ENCODE peak calls at places on chromosomes 7 and 10, in seven cellular contexts. I is OCI-LY7, B is HT1080, E is anterior cingulate cortex, C is fibroblast of pulmonary artery, V is NB4, M is AG09319. H is an unnamed sample.

GRCh38 chr7:75943864-75944263 is 28.9 kb downstream of the POR start:
- DNase-seq in I (no peak), B (peak; percentile 90), E (no peak), C (peak; percentile 28), V (no peak), M (no peak), H (no peak)

GRCh38 chr10:58740620-58741369 is 228.1 kb downstream of the BICC1 start:
- DNase-seq in I (no peak), B (no peak), E (no peak), C (no peak), V (no peak), M (no peak), H (no peak)

GRCh38 chr7:140402178-140402835 is 1.6 kb upstream of the RAB19 start:
- DNase-seq in I (no peak), B (peak; percentile 56), E (no peak), C (peak; percentile 71), V (peak; percentile 55), M (no peak), H (peak; percentile 31)

GRCh38 chr10:48231699-48232315 is 42.7 kb downstream of the FRMPD2 start:
- DNase-seq in I (no peak), B (peak; percentile 39), E (no peak), C (no peak), V (no peak), M (no peak), H (no peak)

GRCh38 chr10:7408494-7409044 is 2.3 kb downstream of the SFMBT2 start:
- DNase-seq in I (peak; percentile 42), B (peak; percentile 29), E (peak; percentile 54), C (peak; percentile 42), V (peak; percentile 70), M (no peak), H (no peak)

GRCh38 chr10:78805176-78805575 is 263.6 kb upstream of the ZMIZ1 start:
- DNase-seq in I (no peak), B (peak; percentile 84), E (no peak), C (peak; percentile 94), V (no peak), M (peak; percentile 98), H (peak; percentile 99)

GRCh38 chr10:48462482-48463020 is 142.3 kb downstream of the ARHGAP22 start:
- DNase-seq in I (no peak), B (no peak), E (no peak), C (no peak), V (no peak), M (no peak), H (no peak)

GRCh38 chr7:31175672-31176071 is 123.6 kb downstream of the ADCYAP1R1 start:
- DNase-seq in I (peak; percentile 4), B (no peak), E (no peak), C (no peak), V (peak; percentile 16), M (no peak), H (no peak)

GRCh38 chr10:35040761-35041501 is 49.2 kb downstream of the CUL2 start:
- DNase-seq in I (no peak), B (peak; percentile 76), E (no peak), C (peak; percentile 74), V (no peak), M (no peak), H (peak; percentile 23)

GRCh38 chr7:89623018-89623672 is 531.1 kb upstream of the STEAP1 start:
- DNase-seq in I (peak; percentile 29), B (peak; percentile 55), E (no peak), C (peak; percentile 56), V (peak; percentile 61), M (peak; percentile 5), H (peak; percentile 4)

GRCh38 chr10:91552706-91553105 is 80.2 kb downstream of the PPP1R3C start:
- DNase-seq in I (no peak), B (no peak), E (no peak), C (peak; percentile 43), V (no peak), M (no peak), H (no peak)

GRCh38 chr10:24357344-24358021 is 148.5 kb downstream of the KIAA1217 start:
- DNase-seq in I (no peak), B (no peak), E (no peak), C (no peak), V (no peak), M (no peak), H (no peak)

GRCh38 chr7:26865094-26865388 is 651 bp upstream of the SKAP2 start:
- DNase-seq in I (no peak), B (no peak), E (peak; percentile 60), C (no peak), V (no peak), M (no peak), H (no peak)

GRCh38 chr7:43761919-43762318 is 3.4 kb downstream of the BLVRA start:
- DNase-seq in I (no peak), B (no peak), E (no peak), C (no peak), V (no peak), M (no peak), H (no peak)

GRCh38 chr7:92025260-92025659 is 84.6 kb downstream of the AKAP9 start:
- DNase-seq in I (no peak), B (peak; percentile 68), E (no peak), C (peak; percentile 45), V (no peak), M (peak; percentile 24), H (peak; percentile 67)

GRCh38 chr7:100157334-100158228 is 942 bp downstream of the TRAPPC14 start:
- DNase-seq in I (peak; percentile 45), B (no peak), E (no peak), C (peak; percentile 55), V (peak; percentile 62), M (no peak), H (no peak)

GRCh38 chr10:71999360-72000072 is 35.3 kb downstream of the CHST3 start:
- DNase-seq in I (no peak), B (no peak), E (peak; percentile 65), C (peak; percentile 94), V (no peak), M (peak; percentile 66), H (no peak)

GRCh38 chr10:70274643-70275042 is 9.2 kb downstream of the NPFFR1 start:
- DNase-seq in I (no peak), B (peak; percentile 37), E (no peak), C (peak; percentile 61), V (no peak), M (peak; percentile 45), H (peak; percentile 53)

GRCh38 chr7:20514364-20514763 is 101.1 kb upstream of the ABCB5 start:
- DNase-seq in I (no peak), B (peak; percentile 61), E (peak; percentile 63), C (peak; percentile 72), V (no peak), M (no peak), H (peak; percentile 6)

GRCh38 chr7:124171068-124171467 is 138.2 kb upstream of the TMEM229A start:
- DNase-seq in I (no peak), B (no peak), E (peak; percentile 21), C (peak; percentile 11), V (peak; percentile 28), M (no peak), H (no peak)

GRCh38 chr7:111986601-111987000 is 219.6 kb downstream of the DOCK4 start:
- DNase-seq in I (no peak), B (no peak), E (no peak), C (no peak), V (no peak), M (no peak), H (no peak)

GRCh38 chr10:14684363-14684762 is 90.3 kb downstream of the FAM107B start:
- DNase-seq in I (no peak), B (no peak), E (no peak), C (peak; percentile 10), V (no peak), M (no peak), H (no peak)

H was measured in GM04503.